ENCODE peak calls at places on chromosomes 13 and 19, in ten cellular contexts. I is endodermal cell; C is bronchial epithelial cell; J is stimulated activated CD8-positive, alpha-beta memory T cell treated with anti-CD3 and anti-CD28 coated beads, Interleukin-4, amount 100 ng/mL, for 1 hour; K is WTC11; H is omental fat pad; V is NCI-H187; N is CD8-positive, alpha-beta T cell; B is hypothalamus; Y is PC-3. U is an unnamed sample.

GRCh38 chr13:21014666-21015170 is 46.7 kb downstream of the LATS2 start:
- DNase-seq in Y (peak), B (no peak), K (no peak), I (no peak), N (no peak), V (no peak), C (no peak), J (no peak), H (no peak), U (peak)

GRCh38 chr13:50353651-50354415 is 338.6 kb downstream of the KCNRG start:
- DNase-seq in N (no peak), J (no peak), B (no peak), V (no peak), H (no peak), C (peak), Y (peak), K (no peak), I (no peak), U (peak)

GRCh38 chr13:34465423-34465922 is 476.6 kb upstream of the NBEA start:
- DNase-seq in V (no peak), J (no peak), K (no peak), H (no peak), N (no peak), C (no peak), I (peak), Y (no peak), B (no peak), U (no peak)

GRCh38 chr13:113464476-113464875 is 11.2 kb upstream of the ADPRHL1 start:
- DNase-seq in H (no peak), K (no peak), B (no peak), Y (no peak), I (peak), V (no peak), J (no peak), N (no peak), C (no peak), U (no peak)

GRCh38 chr19:39351537-39352037 is 9.4 kb downstream of the SAMD4B start:
- DNase-seq in N (no peak), Y (no peak), J (no peak), I (no peak), C (no peak), K (no peak), H (no peak), B (no peak), V (no peak), U (no peak)

GRCh38 chr13:44732503-44733098 is 156.5 kb upstream of the TSC22D1 start:
- DNase-seq in B (no peak), Y (no peak), I (no peak), J (no peak), K (no peak), N (no peak), H (no peak), C (no peak), V (no peak), U (no peak)

GRCh38 chr13:66532845-66533244 is 697.3 kb downstream of the PCDH9 start:
- DNase-seq in J (no peak), N (no peak), H (no peak), B (no peak), K (no peak), V (no peak), C (no peak), Y (no peak), I (no peak), U (no peak)

GRCh38 chr19:46798713-46799112 is 10.3 kb upstream of the SLC1A5 start:
- DNase-seq in J (no peak), N (no peak), H (no peak), V (no peak), B (no peak), I (no peak), Y (no peak), C (no peak), K (no peak), U (no peak)

GRCh38 chr19:58181902-58182576 is 822 bp upstream of the ZNF274 start:
- DNase-seq in C (peak), H (no peak), V (no peak), B (no peak), I (peak), N (peak), K (peak), J (no peak), Y (peak), U (peak)